ENCODE peak calls at places on chromosomes 5 and 9, in eight cellular contexts. P, L, X, W, A, G, T and I are unnamed samples.

GRCh38 chr5:124596595-124597388 is 149.6 kb downstream of the ZNF608 start:
- DNase-seq in P (no peak), L (peak; percentile 80), X (no peak), W (peak; percentile 92), A (no peak), G (peak; percentile 44), T (no peak), I (peak; percentile 44)

GRCh38 chr5:180471866-180472265 is 22.3 kb upstream of the CNOT6 start:
- DNase-seq in P (no peak), L (no peak), X (no peak), W (no peak), A (no peak), G (no peak), T (no peak), I (no peak)

GRCh38 chr5:31809037-31809910 is 170.3 kb downstream of the PDZD2 start:
- DNase-seq in P (peak; percentile 89), L (peak; percentile 74), X (no peak), W (peak; percentile 70), A (peak; percentile 87), G (peak; percentile 60), T (no peak), I (peak; percentile 73)

GRCh38 chr9:137680445-137681358 is 61.9 kb downstream of the EHMT1 start:
- DNase-seq in P (no peak), L (no peak), X (no peak), W (no peak), A (no peak), G (no peak), T (no peak), I (no peak)

GRCh38 chr9:97703437-97704326 is 6.5 kb upstream of the XPA start:
- DNase-seq in P (no peak), L (peak; percentile 84), X (no peak), W (peak; percentile 80), A (no peak), G (no peak), T (peak; percentile 11), I (peak; percentile 26)

GRCh38 chr5:64210866-64211265 is 45.2 kb downstream of the RNF180 start:
- DNase-seq in P (no peak), L (peak; percentile 87), X (no peak), W (peak; percentile 72), A (no peak), G (no peak), T (no peak), I (peak; percentile 68)

GRCh38 chr9:133701321-133701980 is 36.7 kb downstream of the SARDH start:
- DNase-seq in P (no peak), L (no peak), X (peak; percentile 36), W (no peak), A (peak; percentile 89), G (no peak), T (peak; percentile 44), I (peak; percentile 40)

GRCh38 chr5:119742311-119742710 is 113.0 kb downstream of the FAM170A start:
- DNase-seq in P (no peak), L (no peak), X (no peak), W (no peak), A (no peak), G (no peak), T (no peak), I (no peak)

GRCh38 chr9:75993434-75993833 is 103.0 kb downstream of the PCSK5 start:
- DNase-seq in P (no peak), L (peak; percentile 40), X (no peak), W (peak; percentile 41), A (no peak), G (no peak), T (no peak), I (peak; percentile 29)

GRCh38 chr5:163503106-163504090 is 2.0 kb upstream of the MAT2B start:
- DNase-seq in P (no peak), L (peak; percentile 52), X (peak; percentile 48), W (peak; percentile 82), A (no peak), G (peak; percentile 55), T (peak; percentile 33), I (peak; percentile 81)

GRCh38 chr5:52771343-52772039 is 16.2 kb upstream of the ITGA1 start:
- DNase-seq in P (no peak), L (no peak), X (peak; percentile 26), W (no peak), A (no peak), G (no peak), T (peak; percentile 25), I (no peak)

GRCh38 chr9:137564817-137565411 is 13.2 kb downstream of the MRPL41 start:
- DNase-seq in P (no peak), L (no peak), X (no peak), W (no peak), A (no peak), G (no peak), T (no peak), I (no peak)

GRCh38 chr5:114018178-114018577 is 343.7 kb upstream of the KCNN2 start:
- DNase-seq in P (no peak), L (no peak), X (no peak), W (peak; percentile 1), A (no peak), G (no peak), T (no peak), I (peak; percentile 3)

GRCh38 chr5:150458819-150459557 is 9.4 kb upstream of the RPS14 start:
- DNase-seq in P (peak; percentile 87), L (peak; percentile 53), X (peak; percentile 89), W (peak; percentile 38), A (peak; percentile 70), G (peak; percentile 86), T (peak; percentile 82), I (peak; percentile 83)

GRCh38 chr5:122142480-122142879 is 13.1 kb downstream of the ZNF474 start:
- DNase-seq in P (no peak), L (peak; percentile 94), X (no peak), W (peak; percentile 93), A (no peak), G (no peak), T (no peak), I (no peak)

GRCh38 chr9:1702701-1703100 is 312.4 kb upstream of the SMARCA2 start:
- DNase-seq in P (no peak), L (no peak), X (no peak), W (no peak), A (no peak), G (no peak), T (no peak), I (no peak)

GRCh38 chr5:68055686-68056085 is 159.9 kb upstream of the PIK3R1 start:
- DNase-seq in P (no peak), L (no peak), X (no peak), W (no peak), A (no peak), G (no peak), T (no peak), I (no peak)

GRCh38 chr5:154284433-154284832 is 93.9 kb downstream of the GALNT10 start:
- DNase-seq in P (no peak), L (no peak), X (no peak), W (no peak), A (no peak), G (no peak), T (no peak), I (no peak)

GRCh38 chr5:58849995-58850667 is 267.3 kb downstream of the RAB3C start:
- DNase-seq in P (no peak), L (peak; percentile 6), X (no peak), W (peak; percentile 26), A (peak; percentile 47), G (peak; percentile 70), T (no peak), I (no peak)

GRCh38 chr5:159184858-159185381 is 24.4 kb downstream of the RNF145 start:
- DNase-seq in P (no peak), L (peak; percentile 89), X (no peak), W (peak; percentile 93), A (no peak), G (no peak), T (no peak), I (peak; percentile 26)

GRCh38 chr5:159184236-159184635 is 25.1 kb downstream of the RNF145 start:
- DNase-seq in P (no peak), L (no peak), X (no peak), W (peak; percentile 60), A (no peak), G (no peak), T (no peak), I (no peak)

GRCh38 chr5:159187674-159188164 is 21.6 kb downstream of the RNF145 start:
- DNase-seq in P (no peak), L (no peak), X (no peak), W (no peak), A (no peak), G (no peak), T (no peak), I (no peak)

GRCh38 chr5:159185773-159186172 is 23.6 kb downstream of the RNF145 start:
- DNase-seq in P (no peak), L (no peak), X (no peak), W (no peak), A (no peak), G (no peak), T (no peak), I (no peak)

GRCh38 chr5:159186319-159186718 is 23.0 kb downstream of the RNF145 start:
- DNase-seq in P (no peak), L (no peak), X (no peak), W (no peak), A (no peak), G (no peak), T (no peak), I (no peak)
- H3K27ac ChIP-seq in P (no peak overlapping the region), L (peak overlapping the region; percentile 90), X (no peak overlapping the region), W (peak overlapping the region; percentile 97), A (no peak overlapping the region), G (no peak overlapping the region), T (no peak overlapping the region), I (no peak overlapping the region)

GRCh38 chr5:43171441-43171840 is 20.6 kb upstream of the NIM1K start:
- DNase-seq in P (no peak), L (no peak), X (no peak), W (no peak), A (no peak), G (no peak), T (no peak), I (no peak)
- H3K27ac ChIP-seq in P (no peak overlapping the region), L (no peak overlapping the region), X (no peak overlapping the region), W (no peak overlapping the region), A (no peak overlapping the region), G (no peak overlapping the region), T (no peak overlapping the region), I (no peak overlapping the region)

DNA sequence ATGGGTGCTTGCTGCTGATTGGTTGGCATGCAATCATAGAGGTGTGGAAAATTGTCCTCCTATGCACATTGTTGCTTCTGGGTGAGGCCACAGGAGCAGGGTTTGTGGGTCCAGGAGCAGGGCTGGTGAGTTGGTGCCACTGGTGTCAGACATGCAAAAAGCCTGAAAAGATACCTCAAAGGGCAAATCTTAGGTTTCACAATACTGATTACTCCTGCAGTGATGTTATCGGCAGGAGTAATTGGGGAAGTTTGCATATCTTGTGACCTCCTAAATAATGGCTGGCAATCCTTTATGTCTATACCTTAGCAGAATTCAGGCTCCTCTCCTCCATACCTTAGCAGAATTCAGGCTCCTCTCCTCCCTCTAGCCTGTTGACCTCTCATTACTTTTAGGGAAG is 25.2 kb downstream of the SLC25A48 start:
- DNase-seq in P (no peak), L (no peak), X (no peak), W (no peak), A (no peak), G (no peak), T (no peak), I (no peak)
- H3K27ac ChIP-seq in P (no peak overlapping the region), L (no peak overlapping the region), X (no peak overlapping the region), W (no peak overlapping the region), A (no peak overlapping the region), G (no peak overlapping the region), T (no peak overlapping the region), I (no peak overlapping the region)

DNA sequence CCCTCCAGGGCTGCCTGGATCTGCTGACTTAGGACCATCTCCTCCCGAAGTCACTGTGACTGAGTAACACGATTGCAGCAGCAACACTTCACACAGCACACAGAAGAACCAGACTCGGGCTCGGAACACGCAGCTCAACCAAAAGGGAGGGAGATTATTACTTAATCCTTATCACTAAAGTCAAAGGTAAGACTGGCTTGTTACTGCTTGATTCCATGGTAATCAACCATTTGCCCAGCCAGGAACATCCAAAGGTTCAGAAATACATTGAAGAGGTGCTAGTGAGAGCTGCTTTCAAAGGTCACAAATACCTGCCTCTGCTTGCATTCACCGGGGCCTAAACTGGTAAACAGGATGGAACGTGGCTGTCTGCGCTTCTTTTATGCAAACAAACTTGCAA is 7.7 kb downstream of the FBP1 start:
- DNase-seq in P (no peak), L (no peak), X (no peak), W (no peak), A (no peak), G (no peak), T (no peak), I (no peak)
- H3K27ac ChIP-seq in P (no peak overlapping the region), L (no peak overlapping the region), X (no peak overlapping the region), W (no peak overlapping the region), A (no peak overlapping the region), G (peak overlapping the region; percentile 38), T (no peak overlapping the region), I (no peak overlapping the region)